ENCODE peak calls at places on chromosomes 16 and 17, in seven cellular contexts. One of them, this sample, is unnamed.

GRCh38 chr16:1315081-1316032 is 5.9 kb downstream of the UBE2I start:
- DNase-seq in CD4-positive, alpha-beta memory T cell: no peak
- DNase-seq in RWPE1: no peak
- DNase-seq in IMR-90: no peak
- DNase-seq in caudate nucleus: no peak
- DNase-seq in CD8-positive, alpha-beta memory T cell: no peak
- DNase-seq in uterus: no peak
- DNase-seq in this sample: no peak

GRCh38 chr17:66960623-66961022 is 3.9 kb upstream of the CACNG4 start:
- DNase-seq in uterus: no peak
- DNase-seq in CD8-positive, alpha-beta memory T cell: no peak
- DNase-seq in IMR-90: no peak
- DNase-seq in caudate nucleus: no peak
- DNase-seq in RWPE1: no peak
- DNase-seq in CD4-positive, alpha-beta memory T cell: no peak
- DNase-seq in this sample: peak

GRCh38 chr17:35793257-35793656 is 2.2 kb downstream of the MMP28 start:
- DNase-seq in caudate nucleus: peak
- DNase-seq in uterus: no peak
- DNase-seq in RWPE1: no peak
- DNase-seq in IMR-90: no peak
- DNase-seq in CD4-positive, alpha-beta memory T cell: no peak
- DNase-seq in CD8-positive, alpha-beta memory T cell: no peak
- DNase-seq in this sample: no peak

GRCh38 chr16:9139965-9140364 is 48.5 kb downstream of the HAPSTR1 start:
- DNase-seq in CD8-positive, alpha-beta memory T cell: no peak
- DNase-seq in CD4-positive, alpha-beta memory T cell: no peak
- DNase-seq in uterus: no peak
- DNase-seq in IMR-90: peak
- DNase-seq in caudate nucleus: no peak
- DNase-seq in RWPE1: peak
- DNase-seq in this sample: peak

GRCh38 chr16:89687092-89687940 is 827 bp downstream of the CDK10 start:
- DNase-seq in CD4-positive, alpha-beta memory T cell: no peak
- DNase-seq in uterus: no peak
- DNase-seq in caudate nucleus: no peak
- DNase-seq in CD8-positive, alpha-beta memory T cell: no peak
- DNase-seq in IMR-90: peak
- DNase-seq in RWPE1: peak
- DNase-seq in this sample: no peak

GRCh38 chr17:46943511-46944393 is 20.8 kb downstream of the GOSR2 start:
- DNase-seq in IMR-90: peak
- DNase-seq in CD8-positive, alpha-beta memory T cell: no peak
- DNase-seq in caudate nucleus: peak
- DNase-seq in RWPE1: no peak
- DNase-seq in uterus: peak
- DNase-seq in CD4-positive, alpha-beta memory T cell: no peak
- DNase-seq in this sample: peak

GRCh38 chr17:72239548-72239947 is 118.7 kb downstream of the SOX9 start:
- DNase-seq in CD4-positive, alpha-beta memory T cell: no peak
- DNase-seq in uterus: no peak
- DNase-seq in IMR-90: no peak
- DNase-seq in CD8-positive, alpha-beta memory T cell: no peak
- DNase-seq in caudate nucleus: no peak
- DNase-seq in RWPE1: no peak
- DNase-seq in this sample: no peak

GRCh38 chr17:43418441-43419374 is 19.9 kb downstream of the ARL4D start:
- DNase-seq in uterus: peak
- DNase-seq in CD4-positive, alpha-beta memory T cell: no peak
- DNase-seq in CD8-positive, alpha-beta memory T cell: no peak
- DNase-seq in IMR-90: peak
- DNase-seq in caudate nucleus: peak
- DNase-seq in RWPE1: peak
- DNase-seq in this sample: peak

GRCh38 chr17:75476274-75476673 is 19.8 kb downstream of the TMEM94 start:
- DNase-seq in CD4-positive, alpha-beta memory T cell: no peak
- DNase-seq in CD8-positive, alpha-beta memory T cell: no peak
- DNase-seq in RWPE1: no peak
- DNase-seq in IMR-90: peak
- DNase-seq in uterus: peak
- DNase-seq in caudate nucleus: peak
- DNase-seq in this sample: peak

GRCh38 chr16:4313563-4314531 is 2.0 kb upstream of the GLIS2 start:
- DNase-seq in CD8-positive, alpha-beta memory T cell: no peak
- DNase-seq in RWPE1: no peak
- DNase-seq in CD4-positive, alpha-beta memory T cell: no peak
- DNase-seq in uterus: no peak
- DNase-seq in caudate nucleus: no peak
- DNase-seq in IMR-90: no peak
- DNase-seq in this sample: no peak

GRCh38 chr16:80599466-80599865 is 58.7 kb downstream of the DYNLRB2 start:
- DNase-seq in IMR-90: peak
- DNase-seq in uterus: no peak
- DNase-seq in CD8-positive, alpha-beta memory T cell: no peak
- DNase-seq in CD4-positive, alpha-beta memory T cell: no peak
- DNase-seq in caudate nucleus: no peak
- DNase-seq in RWPE1: no peak
- DNase-seq in this sample: no peak

GRCh38 chr17:8846768-8847211 is 20.7 kb downstream of the PIK3R6 start:
- DNase-seq in CD8-positive, alpha-beta memory T cell: no peak
- DNase-seq in RWPE1: peak
- DNase-seq in uterus: no peak
- DNase-seq in caudate nucleus: peak
- DNase-seq in IMR-90: peak
- DNase-seq in CD4-positive, alpha-beta memory T cell: no peak
- DNase-seq in this sample: peak

GRCh38 chr16:8686879-8687278 is 12.5 kb downstream of the ABAT start:
- DNase-seq in CD8-positive, alpha-beta memory T cell: no peak
- DNase-seq in caudate nucleus: no peak
- DNase-seq in IMR-90: no peak
- DNase-seq in RWPE1: no peak
- DNase-seq in CD4-positive, alpha-beta memory T cell: no peak
- DNase-seq in uterus: no peak
- DNase-seq in this sample: no peak

GRCh38 chr17:7974638-7975131 is 27.7 kb upstream of the GUCY2D start:
- DNase-seq in caudate nucleus: no peak
- DNase-seq in CD4-positive, alpha-beta memory T cell: no peak
- DNase-seq in CD8-positive, alpha-beta memory T cell: no peak
- DNase-seq in uterus: no peak
- DNase-seq in RWPE1: no peak
- DNase-seq in IMR-90: no peak
- DNase-seq in this sample: no peak

GRCh38 chr17:65228734-65229390 is 91.7 kb downstream of the RGS9 start:
- DNase-seq in IMR-90: peak
- DNase-seq in caudate nucleus: no peak
- DNase-seq in uterus: no peak
- DNase-seq in RWPE1: no peak
- DNase-seq in CD8-positive, alpha-beta memory T cell: peak
- DNase-seq in CD4-positive, alpha-beta memory T cell: peak
- DNase-seq in this sample: no peak

GRCh38 chr17:82198092-82198491 is 14.6 kb downstream of the CCDC57 start:
- DNase-seq in RWPE1: no peak
- DNase-seq in caudate nucleus: no peak
- DNase-seq in CD8-positive, alpha-beta memory T cell: no peak
- DNase-seq in CD4-positive, alpha-beta memory T cell: no peak
- DNase-seq in uterus: no peak
- DNase-seq in IMR-90: no peak
- DNase-seq in this sample: no peak

DNA sequence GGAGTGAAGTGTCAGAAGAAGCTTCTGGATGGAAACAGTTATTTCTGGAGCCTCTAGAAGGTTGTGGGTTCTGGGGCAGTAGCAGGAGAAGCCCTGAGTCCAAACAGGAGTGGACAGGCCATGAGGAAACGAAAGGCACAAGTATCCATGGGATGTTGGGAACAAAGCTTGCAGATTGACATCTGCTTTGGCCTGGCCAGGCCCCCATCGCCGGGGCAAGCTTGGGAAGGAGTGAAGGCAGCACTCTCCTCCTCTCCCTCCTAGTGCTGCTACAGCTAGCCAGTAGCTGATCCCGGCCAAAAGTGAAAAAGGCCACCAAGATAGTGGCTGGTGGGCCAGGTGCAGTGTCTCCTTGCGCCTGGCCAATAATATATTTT is 40.4 kb downstream of the B9D1 start:
- DNase-seq in CD8-positive, alpha-beta memory T cell: no peak
- DNase-seq in RWPE1: no peak
- DNase-seq in caudate nucleus: no peak
- DNase-seq in IMR-90: no peak
- DNase-seq in uterus: no peak
- DNase-seq in CD4-positive, alpha-beta memory T cell: no peak
- DNase-seq in this sample: no peak
- H3K27ac ChIP-seq in CD8-positive, alpha-beta memory T cell: no peak
- H3K27ac ChIP-seq in RWPE1: peak
- H3K27ac ChIP-seq in caudate nucleus: peak
- H3K27ac ChIP-seq in IMR-90: no peak
- H3K27ac ChIP-seq in uterus: no peak
- H3K27ac ChIP-seq in CD4-positive, alpha-beta memory T cell: no peak
- H3K27ac ChIP-seq in this sample: no peak

GRCh38 chr16:56848955-56849689 is 15.9 kb upstream of the SLC12A3 start:
- DNase-seq in CD8-positive, alpha-beta memory T cell: no peak
- DNase-seq in RWPE1: peak
- DNase-seq in CD4-positive, alpha-beta memory T cell: no peak
- DNase-seq in uterus: peak
- DNase-seq in IMR-90: peak
- DNase-seq in caudate nucleus: peak
- DNase-seq in this sample: no peak
- H3K27ac ChIP-seq in CD8-positive, alpha-beta memory T cell: no peak
- H3K27ac ChIP-seq in RWPE1: peak
- H3K27ac ChIP-seq in CD4-positive, alpha-beta memory T cell: no peak
- H3K27ac ChIP-seq in uterus: peak
- H3K27ac ChIP-seq in IMR-90: peak
- H3K27ac ChIP-seq in caudate nucleus: peak
- H3K27ac ChIP-seq in this sample: peak

GRCh38 chr17:55532670-55533069 is 21.4 kb upstream of the SMIM36 start:
- DNase-seq in IMR-90: no peak
- DNase-seq in uterus: no peak
- DNase-seq in caudate nucleus: no peak
- DNase-seq in CD4-positive, alpha-beta memory T cell: no peak
- DNase-seq in CD8-positive, alpha-beta memory T cell: no peak
- DNase-seq in RWPE1: no peak
- DNase-seq in this sample: no peak
- H3K27ac ChIP-seq in IMR-90: no peak
- H3K27ac ChIP-seq in uterus: no peak
- H3K27ac ChIP-seq in caudate nucleus: no peak
- H3K27ac ChIP-seq in CD4-positive, alpha-beta memory T cell: no peak
- H3K27ac ChIP-seq in CD8-positive, alpha-beta memory T cell: no peak
- H3K27ac ChIP-seq in RWPE1: no peak
- H3K27ac ChIP-seq in this sample: no peak

GRCh38 chr17:17512866-17513265 is 16.7 kb upstream of the RASD1 start:
- DNase-seq in CD8-positive, alpha-beta memory T cell: no peak
- DNase-seq in RWPE1: no peak
- DNase-seq in IMR-90: no peak
- DNase-seq in CD4-positive, alpha-beta memory T cell: no peak
- DNase-seq in uterus: no peak
- DNase-seq in caudate nucleus: no peak
- DNase-seq in this sample: no peak

GRCh38 chr17:17510456-17511292 is 14.5 kb upstream of the RASD1 start:
- DNase-seq in caudate nucleus: no peak
- DNase-seq in CD8-positive, alpha-beta memory T cell: no peak
- DNase-seq in uterus: no peak
- DNase-seq in RWPE1: no peak
- DNase-seq in IMR-90: no peak
- DNase-seq in CD4-positive, alpha-beta memory T cell: no peak
- DNase-seq in this sample: no peak

GRCh38 chr17:17513626-17514025 is 17.4 kb upstream of the RASD1 start:
- DNase-seq in IMR-90: no peak
- DNase-seq in CD8-positive, alpha-beta memory T cell: no peak
- DNase-seq in uterus: no peak
- DNase-seq in RWPE1: no peak
- DNase-seq in caudate nucleus: no peak
- DNase-seq in CD4-positive, alpha-beta memory T cell: no peak
- DNase-seq in this sample: no peak

GRCh38 chr17:17511293-17511741 is 15.1 kb upstream of the RASD1 start:
- DNase-seq in IMR-90: no peak
- DNase-seq in CD8-positive, alpha-beta memory T cell: no peak
- DNase-seq in uterus: no peak
- DNase-seq in caudate nucleus: no peak
- DNase-seq in CD4-positive, alpha-beta memory T cell: no peak
- DNase-seq in RWPE1: no peak
- DNase-seq in this sample: no peak

DNA sequence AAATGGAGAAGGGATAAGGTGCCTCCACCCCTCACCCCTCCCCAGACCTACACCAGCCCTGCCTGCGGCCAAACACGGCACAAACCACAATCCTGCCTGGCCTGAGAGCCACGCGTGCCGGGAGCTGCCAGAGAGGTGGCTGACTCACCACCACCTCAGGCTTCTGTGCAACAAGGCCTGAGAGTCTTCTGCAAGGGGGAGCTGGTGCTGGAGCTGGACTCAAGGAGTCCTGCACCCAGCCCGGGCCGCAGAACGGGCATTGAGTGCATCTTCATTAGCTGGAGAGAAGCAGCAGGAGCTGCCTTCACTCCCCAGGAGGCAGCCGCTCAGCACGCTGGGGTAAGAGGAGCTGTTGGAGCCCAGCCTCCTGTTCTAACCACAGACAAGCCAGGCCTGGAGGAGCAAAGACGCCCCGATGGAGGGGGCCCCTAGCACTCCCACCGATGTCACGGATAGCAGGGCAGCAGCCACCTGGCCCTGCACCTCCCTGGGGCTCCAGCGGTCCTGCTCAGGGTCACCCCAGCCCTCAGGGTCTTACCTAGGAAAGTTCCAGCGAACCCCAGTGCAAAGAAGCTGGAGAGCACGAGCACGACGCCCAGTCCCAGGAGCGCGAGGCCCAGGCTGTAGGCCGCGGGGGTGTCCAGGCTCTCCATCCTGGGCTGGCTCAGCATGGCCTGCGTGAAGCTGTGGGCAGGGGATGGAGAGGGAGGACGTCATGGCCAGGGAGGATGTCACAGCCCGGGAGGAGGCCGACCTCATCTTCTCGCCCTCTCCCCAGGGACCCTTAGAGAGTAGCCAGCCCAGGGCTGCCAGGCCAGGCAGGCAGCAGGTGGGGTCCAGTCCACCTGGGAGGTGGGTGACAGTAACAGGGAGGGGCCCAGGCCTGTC is 16.0 kb upstream of the RASD1 start:
- DNase-seq in uterus: no peak
- DNase-seq in CD4-positive, alpha-beta memory T cell: no peak
- DNase-seq in RWPE1: peak
- DNase-seq in IMR-90: peak
- DNase-seq in caudate nucleus: no peak
- DNase-seq in CD8-positive, alpha-beta memory T cell: no peak
- DNase-seq in this sample: no peak
- H3K27ac ChIP-seq in uterus: no peak
- H3K27ac ChIP-seq in CD4-positive, alpha-beta memory T cell: no peak
- H3K27ac ChIP-seq in RWPE1: peak
- H3K27ac ChIP-seq in IMR-90: no peak
- H3K27ac ChIP-seq in caudate nucleus: no peak
- H3K27ac ChIP-seq in CD8-positive, alpha-beta memory T cell: no peak
- H3K27ac ChIP-seq in this sample: no peak

GRCh38 chr17:14318109-14318905 is 17.4 kb downstream of the HS3ST3B1 start:
- DNase-seq in CD4-positive, alpha-beta memory T cell: no peak
- DNase-seq in IMR-90: no peak
- DNase-seq in CD8-positive, alpha-beta memory T cell: no peak
- DNase-seq in uterus: no peak
- DNase-seq in caudate nucleus: no peak
- DNase-seq in RWPE1: no peak
- DNase-seq in this sample: peak
- H3K27ac ChIP-seq in CD4-positive, alpha-beta memory T cell: no peak
- H3K27ac ChIP-seq in IMR-90: no peak
- H3K27ac ChIP-seq in CD8-positive, alpha-beta memory T cell: no peak
- H3K27ac ChIP-seq in uterus: no peak
- H3K27ac ChIP-seq in caudate nucleus: no peak
- H3K27ac ChIP-seq in RWPE1: no peak
- H3K27ac ChIP-seq in this sample: peak

This sample was measured in WERI-Rb-1.